ENCODE peak calls at places on chromosome 13, in seven cellular contexts. J is tibial artery, M is prostate gland, A is fibroblast of lung, C is lower lobe of right lung, S is BE2C, N is breast epithelium. W is an unnamed sample. For H3K4me1, the result is how much of the 10 kb centered on the place peaks cover.

GRCh38 chr13:79679334-79679733 is 198.4 kb downstream of the NDFIP2 start:
- DNase-seq in J (peak), M (peak), A (peak), C (peak), S (peak), N (peak), W (peak)

GRCh38 chr13:81577601-81578000 is 1236.7 kb upstream of the SPRY2 start:
- DNase-seq in J (no peak), M (no peak), A (no peak), C (no peak), S (no peak), N (no peak), W (no peak)

GRCh38 chr13:77980592-77980991 is 62.0 kb upstream of the EDNRB start:
- DNase-seq in J (no peak), M (no peak), A (peak), C (no peak), S (no peak), N (no peak), W (no peak)

GRCh38 chr13:43469791-43470190 is 317.0 kb downstream of the ENOX1 start:
- DNase-seq in J (no peak), M (no peak), A (peak), C (no peak), S (no peak), N (no peak), W (no peak)

GRCh38 chr13:60009300-60010248 is 154.2 kb downstream of the DIAPH3 start:
- DNase-seq in J (no peak), M (peak), A (peak), C (no peak), S (peak), N (no peak), W (no peak)

GRCh38 chr13:107367258-107367657 is 799.3 kb upstream of the ARGLU1 start:
- DNase-seq in J (no peak), M (no peak), A (no peak), C (no peak), S (no peak), N (no peak), W (no peak)

GRCh38 chr13:97466782-97467181 is 32.8 kb downstream of the RAP2A start:
- DNase-seq in J (no peak), M (no peak), A (no peak), C (no peak), S (no peak), N (no peak), W (no peak)

GRCh38 chr13:96223231-96223630 is 133.3 kb downstream of the HS6ST3 start:
- DNase-seq in J (no peak), M (no peak), A (no peak), C (no peak), S (no peak), N (no peak), W (no peak)

GRCh38 chr13:39451860-39452301 is 151.1 kb downstream of the LHFPL6 start:
- DNase-seq in J (peak), M (no peak), A (peak), C (no peak), S (no peak), N (no peak), W (peak)

GRCh38 chr13:26658491-26658890 is 101.0 kb downstream of the WASF3 start:
- DNase-seq in J (no peak), M (no peak), A (no peak), C (no peak), S (no peak), N (no peak), W (no peak)

GRCh38 chr13:110268061-110268460 is 38.9 kb downstream of the COL4A1 start:
- DNase-seq in J (no peak), M (no peak), A (no peak), C (no peak), S (no peak), N (no peak), W (no peak)

DNA sequence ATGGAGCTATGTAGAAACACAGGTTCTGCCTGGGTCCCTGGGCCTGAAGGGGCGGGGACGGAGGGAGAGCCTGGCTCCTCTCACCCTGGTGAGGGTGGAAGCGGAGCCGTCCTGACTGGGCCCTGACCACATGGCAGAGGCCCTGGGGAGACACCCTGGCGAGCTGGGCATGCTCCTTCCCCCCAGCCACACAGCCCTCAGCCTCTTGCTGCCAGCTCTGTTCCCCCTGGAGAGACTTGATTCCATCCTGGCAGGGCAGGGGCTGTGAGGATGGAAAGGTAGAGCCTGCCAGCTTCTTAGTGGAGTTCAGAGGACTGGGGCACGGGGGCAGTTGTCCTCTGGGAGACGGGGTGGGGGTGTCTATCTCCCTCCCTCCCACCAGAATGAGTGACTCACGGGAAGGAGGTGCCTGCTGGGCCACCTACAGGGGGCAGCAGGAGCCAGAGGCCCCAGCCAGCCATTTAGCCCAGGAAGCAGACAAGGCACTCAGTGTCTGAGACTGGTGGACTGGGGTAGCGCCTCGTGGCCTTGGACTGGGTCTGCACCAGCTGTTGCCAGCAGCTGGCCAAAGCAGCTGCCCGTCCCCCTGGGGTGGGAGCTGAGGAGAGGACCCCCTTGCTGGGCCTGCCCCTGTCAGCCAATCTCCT is 22.8 kb upstream of the RNF17 start:
- DNase-seq in J (no peak), M (no peak), A (no peak), C (no peak), S (no peak), N (no peak), W (no peak)
- TF ChIP-seq CTCF in J (no peak), M (no peak), A (no peak), C (no peak), S (peak), N (no peak), W (no peak)

GRCh38 chr13:46685006-46685730 is 111.8 kb downstream of the ESD start:
- DNase-seq in J (no peak), M (no peak), A (no peak), C (no peak), S (no peak), N (no peak), W (no peak)

GRCh38 chr13:46683879-46684278 is 113.1 kb downstream of the ESD start:
- DNase-seq in J (no peak), M (no peak), A (peak), C (no peak), S (no peak), N (no peak), W (no peak)

GRCh38 chr13:46684287-46685001 is 112.5 kb downstream of the ESD start:
- DNase-seq in J (no peak), M (no peak), A (peak), C (no peak), S (no peak), N (no peak), W (no peak)

GRCh38 chr13:46679369-46680180 is 117.4 kb downstream of the ESD start:
- DNase-seq in J (no peak), M (no peak), A (peak), C (no peak), S (peak), N (no peak), W (no peak)

DNA sequence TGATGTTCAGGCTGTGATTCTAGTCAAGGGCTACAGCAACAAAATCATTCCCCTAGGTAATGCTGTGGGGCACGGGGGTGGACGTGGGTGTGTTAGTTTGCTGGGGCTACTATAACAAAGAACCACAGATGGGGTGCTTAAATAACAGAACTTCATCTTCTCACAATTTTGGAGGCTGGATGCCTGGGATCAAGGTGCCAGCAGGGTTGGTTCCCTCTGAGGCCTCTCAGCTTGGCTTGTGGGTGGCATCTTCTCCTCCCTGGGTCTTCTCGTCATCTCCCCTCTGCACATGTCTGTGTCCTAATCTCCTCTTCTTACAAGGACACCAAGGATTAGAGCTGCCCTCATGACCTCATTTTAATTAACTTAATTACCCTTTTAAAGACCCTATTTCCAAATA is 114.9 kb downstream of the ESD start:
- DNase-seq in J (no peak), M (no peak), A (no peak), C (no peak), S (no peak), N (no peak), W (no peak)
- H3K4me1 ChIP-seq in J (half or more), M (under half), A (under half), C (under half), S (half or more), N (under half), W (under half)

GRCh38 chr13:24921881-24922280 is 157.9 kb downstream of the RNF17 start:
- DNase-seq in J (no peak), M (no peak), A (no peak), C (no peak), S (no peak), N (no peak), W (no peak)

GRCh38 chr13:24925318-24926231 is 161.6 kb downstream of the RNF17 start:
- DNase-seq in J (no peak), M (no peak), A (no peak), C (no peak), S (no peak), N (no peak), W (no peak)

GRCh38 chr13:24923305-24923640 is 159.3 kb downstream of the RNF17 start:
- DNase-seq in J (no peak), M (no peak), A (peak), C (no peak), S (no peak), N (no peak), W (peak)

GRCh38 chr13:24921003-24921402 is 157.0 kb downstream of the RNF17 start:
- DNase-seq in J (no peak), M (no peak), A (peak), C (no peak), S (no peak), N (no peak), W (no peak)

DNA sequence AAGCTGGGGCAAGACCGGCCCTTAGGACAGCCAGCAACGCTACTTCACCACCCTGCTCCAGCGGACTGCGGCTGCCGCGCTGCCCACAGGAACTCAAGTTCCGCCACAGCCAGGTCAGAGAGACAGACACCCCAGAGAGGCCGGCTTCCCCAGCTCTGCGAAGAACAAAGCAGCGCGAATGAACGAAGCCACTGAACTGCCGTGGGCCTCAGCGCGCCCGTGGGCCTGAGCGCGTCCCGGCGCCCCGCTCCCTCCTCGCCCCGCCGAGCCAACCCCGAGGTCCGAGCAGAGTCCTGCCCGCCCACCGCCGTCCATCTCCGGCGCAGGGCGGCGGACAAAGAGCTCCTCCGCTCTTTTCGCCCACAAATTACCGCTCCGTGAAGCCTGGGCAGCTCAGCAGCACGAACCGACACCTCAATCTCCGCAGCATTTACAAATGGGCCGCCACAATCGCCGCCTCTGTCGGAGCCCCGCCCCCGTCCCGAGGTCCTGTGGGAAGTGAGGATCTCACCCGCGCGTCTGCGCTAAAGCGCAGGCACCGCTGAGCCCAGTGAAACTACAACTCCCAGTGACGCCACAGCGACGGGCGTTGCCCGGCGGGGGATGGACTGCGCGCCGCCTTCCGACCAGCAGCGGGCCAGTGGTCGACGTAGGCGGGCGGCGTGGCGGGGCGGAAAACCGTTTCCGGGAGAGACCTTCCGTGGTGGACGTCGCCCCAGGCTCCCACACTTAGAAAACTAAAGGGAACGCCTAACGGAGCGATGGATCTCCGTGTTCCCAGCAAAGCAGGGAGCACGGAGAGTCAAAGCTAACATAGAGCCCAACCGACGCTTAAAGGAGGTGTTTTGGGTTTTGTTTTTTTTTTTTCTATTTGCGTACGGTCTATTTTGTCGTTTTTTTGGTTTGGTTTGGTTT is 158.7 kb downstream of the RNF17 start:
- DNase-seq in J (peak), M (peak), A (peak), C (peak), S (peak), N (peak), W (peak)
- TF ChIP-seq CTCF in J (no peak), M (no peak), A (no peak), C (peak), S (peak), N (no peak), W (no peak)

GRCh38 chr13:21012211-21012610 is 49.2 kb downstream of the LATS2 start:
- DNase-seq in J (no peak), M (no peak), A (peak), C (no peak), S (no peak), N (no peak), W (no peak)

GRCh38 chr13:21010621-21011020 is 50.8 kb downstream of the LATS2 start:
- DNase-seq in J (no peak), M (no peak), A (no peak), C (no peak), S (no peak), N (no peak), W (no peak)

GRCh38 chr13:21012841-21013681 is 48.3 kb downstream of the LATS2 start:
- DNase-seq in J (peak), M (peak), A (no peak), C (no peak), S (no peak), N (no peak), W (peak)

GRCh38 chr13:21013682-21014038 is 47.7 kb downstream of the LATS2 start:
- DNase-seq in J (no peak), M (no peak), A (no peak), C (no peak), S (no peak), N (no peak), W (no peak)

DNA sequence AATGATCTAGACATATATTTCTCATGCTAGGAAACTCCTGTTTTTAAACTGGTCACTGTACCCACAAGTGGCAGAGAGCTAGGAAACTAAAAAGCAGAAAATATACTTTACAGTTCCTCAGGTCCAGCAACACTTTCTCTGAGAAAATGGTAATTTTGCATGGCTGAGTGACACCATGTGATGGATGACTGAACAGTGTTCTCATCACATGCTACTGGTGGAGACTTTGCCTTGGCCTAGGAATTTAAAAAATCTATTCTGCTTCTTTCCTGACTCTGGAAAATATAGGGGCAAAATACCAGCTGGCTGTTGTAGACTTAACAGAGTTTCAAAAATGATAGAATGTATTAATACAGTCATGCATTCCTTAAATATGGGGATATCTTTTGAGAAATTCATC is 50.0 kb downstream of the LATS2 start:
- DNase-seq in J (no peak), M (no peak), A (no peak), C (no peak), S (no peak), N (no peak), W (no peak)
- H3K4me1 ChIP-seq in J (half or more), M (under half), A (under half), C (half or more), S (under half), N (under half), W (under half)

GRCh38 chr13:35826626-35827254 is 304.4 kb downstream of the DCLK1 start:
- DNase-seq in J (no peak), M (no peak), A (no peak), C (no peak), S (no peak), N (no peak), W (no peak)
- TF ChIP-seq CTCF in J (no peak), M (no peak), A (peak), C (no peak), S (peak), N (no peak), W (no peak)